ENCODE peak calls at places on chromosome 20, in four cellular contexts. Y, K, Z and H are unnamed samples.

GRCh38 chr20:4814696-4815252 is 93.1 kb downstream of the PRND start:
- DNase-seq in Y (peak; percentile 73), Z (no peak), K (no peak), H (peak; percentile 72)

GRCh38 chr20:58271596-58272460 is 37.7 kb upstream of the RAB22A start:
- DNase-seq in K (no peak), Z (no peak), Y (no peak), H (no peak)

GRCh38 chr20:6058684-6059295 is 4.9 kb upstream of the LRRN4 start:
- DNase-seq in Z (no peak), K (no peak), Y (peak; percentile 78), H (no peak)

GRCh38 chr20:10474606-10475184 is 39.6 kb downstream of the SLX4IP start:
- DNase-seq in K (no peak), Y (no peak), Z (no peak), H (no peak)

GRCh38 chr20:19015890-19016465 is 196.5 kb upstream of the SLC24A3 start:
- DNase-seq in Y (no peak), K (no peak), Z (no peak), H (no peak)

GRCh38 chr20:41141153-41141815 is 3.9 kb downstream of the PLCG1 start:
- DNase-seq in Z (no peak), K (peak; percentile 77), Y (peak; percentile 66), H (no peak)

GRCh38 chr20:50379049-50379990 is 130.9 kb upstream of the PTPN1 start:
- DNase-seq in K (peak; percentile 99), Y (peak; percentile 93), Z (peak; percentile 96), H (no peak)

GRCh38 chr20:3223937-3224680 is 14.8 kb downstream of the ITPA start:
- DNase-seq in Y (no peak), K (no peak), Z (no peak), H (no peak)

GRCh38 chr20:8631271-8631670 is 437.6 kb upstream of the PLCB4 start:
- DNase-seq in Y (no peak), Z (no peak), K (no peak), H (no peak)

GRCh38 chr20:51697119-51697826 is 70.9 kb downstream of the ATP9A start:
- DNase-seq in K (no peak), Z (no peak), Y (no peak), H (no peak)

GRCh38 chr20:51493346-51493791 is 49.1 kb downstream of the NFATC2 start:
- DNase-seq in Y (no peak), Z (no peak), K (no peak), H (no peak)